ENCODE peak calls at places on chromosome 1, in ten cellular contexts. One of them, this sample, is unnamed. For H3K4me1, the result is how much of the 10 kb centered on the place peaks cover.

GRCh38 chr1:119631086-119631432 is 17.0 kb downstream of the ZNF697 start:
- DNase-seq in CD8-positive, alpha-beta T cell: no peak
- DNase-seq in adrenal gland: no peak
- DNase-seq in ovary: no peak
- DNase-seq in OCI-LY7: no peak
- DNase-seq in A549: no peak
- DNase-seq in PC-3: no peak
- DNase-seq in cardiac muscle cell: no peak
- DNase-seq in uterus: no peak
- DNase-seq in thyroid gland: no peak
- DNase-seq in this sample: no peak

GRCh38 chr1:21628798-21629393 is 40.3 kb downstream of the RAP1GAP start:
- DNase-seq in cardiac muscle cell: no peak
- DNase-seq in A549: no peak
- DNase-seq in CD8-positive, alpha-beta T cell: no peak
- DNase-seq in PC-3: no peak
- DNase-seq in adrenal gland: no peak
- DNase-seq in ovary: no peak
- DNase-seq in uterus: no peak
- DNase-seq in OCI-LY7: no peak
- DNase-seq in thyroid gland: no peak
- DNase-seq in this sample: no peak

GRCh38 chr1:39973503-39974135 is 18.7 kb downstream of the MFSD2A start:
- DNase-seq in PC-3: peak
- DNase-seq in thyroid gland: peak
- DNase-seq in A549: peak
- DNase-seq in uterus: peak
- DNase-seq in ovary: peak
- DNase-seq in adrenal gland: peak
- DNase-seq in CD8-positive, alpha-beta T cell: peak
- DNase-seq in cardiac muscle cell: peak
- DNase-seq in OCI-LY7: peak
- DNase-seq in this sample: peak

GRCh38 chr1:241225741-241226140 is 131.3 kb downstream of the RGS7 start:
- DNase-seq in ovary: no peak
- DNase-seq in adrenal gland: no peak
- DNase-seq in cardiac muscle cell: peak
- DNase-seq in CD8-positive, alpha-beta T cell: no peak
- DNase-seq in uterus: no peak
- DNase-seq in OCI-LY7: no peak
- DNase-seq in PC-3: no peak
- DNase-seq in thyroid gland: no peak
- DNase-seq in A549: no peak
- DNase-seq in this sample: no peak

GRCh38 chr1:98557808-98558390 is 103.6 kb upstream of the SNX7 start:
- DNase-seq in ovary: no peak
- DNase-seq in adrenal gland: no peak
- DNase-seq in PC-3: no peak
- DNase-seq in A549: no peak
- DNase-seq in thyroid gland: no peak
- DNase-seq in uterus: no peak
- DNase-seq in cardiac muscle cell: peak
- DNase-seq in CD8-positive, alpha-beta T cell: no peak
- DNase-seq in OCI-LY7: no peak
- DNase-seq in this sample: no peak

GRCh38 chr1:7407547-7407895 is 363.6 kb upstream of the VAMP3 start:
- DNase-seq in ovary: no peak
- DNase-seq in OCI-LY7: no peak
- DNase-seq in adrenal gland: no peak
- DNase-seq in uterus: no peak
- DNase-seq in CD8-positive, alpha-beta T cell: peak
- DNase-seq in A549: no peak
- DNase-seq in thyroid gland: no peak
- DNase-seq in PC-3: no peak
- DNase-seq in cardiac muscle cell: no peak
- DNase-seq in this sample: no peak

GRCh38 chr1:183180634-183181056 is 5.4 kb upstream of the LAMC2 start:
- DNase-seq in thyroid gland: peak
- DNase-seq in PC-3: peak
- DNase-seq in uterus: no peak
- DNase-seq in ovary: no peak
- DNase-seq in OCI-LY7: no peak
- DNase-seq in adrenal gland: no peak
- DNase-seq in cardiac muscle cell: peak
- DNase-seq in CD8-positive, alpha-beta T cell: no peak
- DNase-seq in A549: peak
- DNase-seq in this sample: peak

GRCh38 chr1:243409284-243409683 is 153.4 kb downstream of the SDCCAG8 start:
- DNase-seq in PC-3: peak
- DNase-seq in A549: peak
- DNase-seq in cardiac muscle cell: no peak
- DNase-seq in ovary: no peak
- DNase-seq in thyroid gland: no peak
- DNase-seq in OCI-LY7: no peak
- DNase-seq in uterus: no peak
- DNase-seq in CD8-positive, alpha-beta T cell: no peak
- DNase-seq in adrenal gland: no peak
- DNase-seq in this sample: no peak

GRCh38 chr1:23021834-23022233 is 2.6 kb downstream of the KDM1A start:
- DNase-seq in ovary: no peak
- DNase-seq in cardiac muscle cell: no peak
- DNase-seq in OCI-LY7: no peak
- DNase-seq in adrenal gland: no peak
- DNase-seq in thyroid gland: no peak
- DNase-seq in PC-3: no peak
- DNase-seq in uterus: no peak
- DNase-seq in A549: no peak
- DNase-seq in CD8-positive, alpha-beta T cell: no peak
- DNase-seq in this sample: no peak

GRCh38 chr1:23019094-23019850 is at the start of gene KDM1A:
- DNase-seq in A549: peak
- DNase-seq in uterus: peak
- DNase-seq in PC-3: peak
- DNase-seq in adrenal gland: peak
- DNase-seq in ovary: peak
- DNase-seq in OCI-LY7: peak
- DNase-seq in CD8-positive, alpha-beta T cell: peak
- DNase-seq in cardiac muscle cell: peak
- DNase-seq in thyroid gland: peak
- DNase-seq in this sample: peak

GRCh38 chr1:23019851-23020625 is 770 bp downstream of the KDM1A start:
- DNase-seq in A549: peak
- DNase-seq in PC-3: peak
- DNase-seq in uterus: peak
- DNase-seq in thyroid gland: peak
- DNase-seq in ovary: peak
- DNase-seq in adrenal gland: peak
- DNase-seq in OCI-LY7: peak
- DNase-seq in cardiac muscle cell: peak
- DNase-seq in CD8-positive, alpha-beta T cell: peak
- DNase-seq in this sample: peak

GRCh38 chr1:23020731-23021130 is 1.5 kb downstream of the KDM1A start:
- DNase-seq in CD8-positive, alpha-beta T cell: no peak
- DNase-seq in ovary: no peak
- DNase-seq in thyroid gland: no peak
- DNase-seq in adrenal gland: no peak
- DNase-seq in A549: no peak
- DNase-seq in OCI-LY7: peak
- DNase-seq in uterus: no peak
- DNase-seq in cardiac muscle cell: no peak
- DNase-seq in PC-3: peak
- DNase-seq in this sample: no peak

DNA sequence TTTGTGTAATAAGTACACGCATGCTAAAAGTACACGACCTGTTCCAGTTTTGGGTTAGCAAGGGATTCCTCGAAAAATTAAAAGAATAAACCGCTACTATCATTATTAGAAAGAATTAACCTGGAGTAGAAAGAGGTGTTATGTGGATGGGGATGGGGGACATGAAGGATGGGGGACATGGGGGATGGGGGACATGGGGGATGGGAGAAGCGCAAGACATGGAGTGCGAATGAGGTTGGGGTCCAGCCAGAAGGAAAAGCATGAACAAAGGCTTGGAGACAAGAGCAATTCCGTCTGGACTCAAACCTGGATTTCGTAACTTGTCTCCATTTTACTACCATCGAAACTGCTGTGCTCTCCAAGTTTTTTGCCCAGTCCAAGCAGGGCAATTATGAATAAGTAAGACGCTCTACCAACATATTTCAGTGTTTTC is 591 bp upstream of the KDM1A start:
- DNase-seq in OCI-LY7: no peak
- DNase-seq in cardiac muscle cell: no peak
- DNase-seq in ovary: no peak
- DNase-seq in thyroid gland: no peak
- DNase-seq in PC-3: no peak
- DNase-seq in adrenal gland: peak
- DNase-seq in A549: peak
- DNase-seq in uterus: peak
- DNase-seq in CD8-positive, alpha-beta T cell: no peak
- DNase-seq in this sample: no peak
- H3K27ac ChIP-seq in OCI-LY7: peak
- H3K27ac ChIP-seq in cardiac muscle cell: peak
- H3K27ac ChIP-seq in ovary: no peak
- H3K27ac ChIP-seq in thyroid gland: peak
- H3K27ac ChIP-seq in PC-3: peak
- H3K27ac ChIP-seq in adrenal gland: peak
- H3K27ac ChIP-seq in A549: peak
- H3K27ac ChIP-seq in uterus: peak
- H3K27ac ChIP-seq in CD8-positive, alpha-beta T cell: peak
- H3K27ac ChIP-seq in this sample: peak

GRCh38 chr1:155504207-155504606 is 58.4 kb downstream of the ASH1L start:
- DNase-seq in thyroid gland: no peak
- DNase-seq in PC-3: peak
- DNase-seq in uterus: no peak
- DNase-seq in adrenal gland: no peak
- DNase-seq in ovary: no peak
- DNase-seq in OCI-LY7: peak
- DNase-seq in cardiac muscle cell: peak
- DNase-seq in A549: peak
- DNase-seq in CD8-positive, alpha-beta T cell: no peak
- DNase-seq in this sample: no peak

GRCh38 chr1:155499263-155499662 is 63.3 kb downstream of the ASH1L start:
- DNase-seq in thyroid gland: no peak
- DNase-seq in OCI-LY7: no peak
- DNase-seq in A549: no peak
- DNase-seq in ovary: no peak
- DNase-seq in uterus: no peak
- DNase-seq in CD8-positive, alpha-beta T cell: no peak
- DNase-seq in PC-3: no peak
- DNase-seq in cardiac muscle cell: no peak
- DNase-seq in adrenal gland: no peak
- DNase-seq in this sample: no peak

DNA sequence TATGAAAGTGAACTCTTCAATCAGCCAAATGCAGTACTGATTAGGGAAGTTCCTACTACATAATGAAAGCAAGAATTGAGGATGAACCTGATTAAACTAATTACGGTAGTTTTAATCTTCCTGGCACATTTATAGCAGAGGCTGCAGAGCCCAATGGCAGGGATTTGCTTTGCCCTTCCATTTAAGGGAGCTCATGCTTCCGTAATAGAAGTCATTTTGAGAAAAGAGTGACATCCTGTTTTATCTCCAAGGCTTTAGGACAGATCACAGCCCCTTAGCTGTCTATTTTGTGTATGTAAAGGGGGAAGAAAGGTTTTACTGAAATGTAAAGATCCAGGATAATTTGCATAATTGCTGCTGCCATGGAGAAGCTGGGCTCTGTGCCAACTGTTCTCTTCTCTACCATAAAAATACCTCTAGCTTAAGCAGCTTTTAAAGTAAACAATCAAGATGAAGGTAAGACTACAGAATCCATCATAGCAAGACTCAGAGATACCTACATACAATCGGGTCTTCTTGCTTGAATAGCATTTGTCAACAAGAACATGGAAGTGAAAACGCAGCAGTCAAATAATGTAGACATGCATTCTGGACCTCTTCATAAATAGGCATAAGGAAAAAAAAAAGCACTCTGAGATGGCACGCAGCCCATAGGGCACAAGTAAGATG is 62.5 kb downstream of the ASH1L start:
- DNase-seq in uterus: no peak
- DNase-seq in ovary: no peak
- DNase-seq in CD8-positive, alpha-beta T cell: no peak
- DNase-seq in PC-3: no peak
- DNase-seq in thyroid gland: no peak
- DNase-seq in adrenal gland: no peak
- DNase-seq in OCI-LY7: peak
- DNase-seq in A549: no peak
- DNase-seq in cardiac muscle cell: peak
- DNase-seq in this sample: no peak
- H3K4me3 ChIP-seq in uterus: no peak
- H3K4me3 ChIP-seq in ovary: no peak
- H3K4me3 ChIP-seq in CD8-positive, alpha-beta T cell: no peak
- H3K4me3 ChIP-seq in PC-3: no peak
- H3K4me3 ChIP-seq in thyroid gland: no peak
- H3K4me3 ChIP-seq in adrenal gland: peak
- H3K4me3 ChIP-seq in OCI-LY7: peak
- H3K4me3 ChIP-seq in A549: no peak
- H3K4me3 ChIP-seq in cardiac muscle cell: no peak
- H3K4me3 ChIP-seq in this sample: no peak

DNA sequence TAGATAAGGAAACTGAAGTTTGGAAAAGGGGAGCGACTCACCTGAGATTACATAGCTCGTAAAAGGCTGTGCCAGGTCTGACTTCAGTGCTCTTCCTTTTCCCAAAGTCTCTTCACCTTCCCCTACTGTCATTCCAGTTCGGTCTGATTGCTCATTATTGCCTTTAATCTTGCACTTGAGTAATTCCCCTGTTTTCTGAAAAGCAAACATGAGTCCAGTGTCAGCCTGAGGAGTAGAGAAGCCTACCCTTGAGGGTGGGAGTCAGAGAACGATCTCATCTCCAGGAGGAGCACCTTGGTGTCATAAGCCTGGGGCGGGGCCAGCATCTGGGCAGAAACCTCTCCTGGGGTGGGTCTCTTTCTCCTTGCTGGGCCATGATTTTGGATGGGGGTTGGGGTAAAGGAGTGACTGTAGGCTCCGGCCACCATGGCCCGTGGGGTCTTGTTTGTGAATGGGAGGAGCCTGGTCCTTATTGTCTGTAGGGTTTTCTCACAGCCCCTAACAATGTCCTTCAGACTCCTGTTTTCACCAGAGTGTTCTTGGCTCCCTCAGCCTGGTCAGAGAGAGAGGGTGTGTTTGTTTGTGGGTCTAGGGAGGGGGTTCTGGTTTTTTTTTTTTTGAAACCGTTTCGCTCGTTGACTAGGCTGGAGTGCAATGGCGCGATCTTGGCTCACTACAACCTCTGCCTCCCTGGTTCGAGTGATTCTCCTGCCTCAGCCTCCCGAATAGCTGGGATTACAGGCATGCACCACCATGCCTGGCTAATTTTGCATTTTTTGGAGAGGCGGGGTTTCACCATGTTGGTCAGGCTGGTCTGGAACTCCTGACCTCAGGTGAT is 6.0 kb downstream of the VANGL2 start:
- DNase-seq in cardiac muscle cell: no peak
- DNase-seq in OCI-LY7: no peak
- DNase-seq in uterus: no peak
- DNase-seq in CD8-positive, alpha-beta T cell: no peak
- DNase-seq in A549: no peak
- DNase-seq in thyroid gland: no peak
- DNase-seq in ovary: no peak
- DNase-seq in PC-3: peak
- DNase-seq in adrenal gland: no peak
- DNase-seq in this sample: no peak
- H3K4me1 ChIP-seq in cardiac muscle cell: under half
- H3K4me1 ChIP-seq in OCI-LY7: under half
- H3K4me1 ChIP-seq in uterus: under half
- H3K4me1 ChIP-seq in CD8-positive, alpha-beta T cell: under half
- H3K4me1 ChIP-seq in A549: under half
- H3K4me1 ChIP-seq in thyroid gland: under half
- H3K4me1 ChIP-seq in ovary: under half
- H3K4me1 ChIP-seq in PC-3: under half
- H3K4me1 ChIP-seq in adrenal gland: under half
- H3K4me1 ChIP-seq in this sample: under half

GRCh38 chr1:41698916-41699860 is 214.7 kb upstream of the EDN2 start:
- DNase-seq in uterus: no peak
- DNase-seq in cardiac muscle cell: no peak
- DNase-seq in PC-3: no peak
- DNase-seq in A549: no peak
- DNase-seq in adrenal gland: no peak
- DNase-seq in thyroid gland: no peak
- DNase-seq in OCI-LY7: no peak
- DNase-seq in ovary: no peak
- DNase-seq in CD8-positive, alpha-beta T cell: no peak
- DNase-seq in this sample: no peak
- H3K27ac ChIP-seq in uterus: no peak
- H3K27ac ChIP-seq in cardiac muscle cell: no peak
- H3K27ac ChIP-seq in PC-3: no peak
- H3K27ac ChIP-seq in A549: no peak
- H3K27ac ChIP-seq in adrenal gland: no peak
- H3K27ac ChIP-seq in thyroid gland: no peak
- H3K27ac ChIP-seq in OCI-LY7: no peak
- H3K27ac ChIP-seq in ovary: no peak
- H3K27ac ChIP-seq in CD8-positive, alpha-beta T cell: no peak
- H3K27ac ChIP-seq in this sample: no peak

This sample was measured in heart right ventricle.